ENCODE peak calls at places on chromosomes 3 and 15, in seven cellular contexts. U is right cardiac atrium; K is SK-N-SH; J is CD8-positive, alpha-beta memory T cell; H is hepatocyte; O is fibroblast of mammary gland; F is AG10803. P is an unnamed sample.

GRCh38 chr3:109081746-109082510 is 36.0 kb downstream of the MORC1 start:
- DNase-seq in U (no peak), O (peak), K (peak), F (peak), J (no peak), H (peak), P (peak)

GRCh38 chr3:58034738-58035511 is 26.7 kb downstream of the FLNB start:
- DNase-seq in H (no peak), U (no peak), O (no peak), J (peak), K (no peak), F (no peak), P (no peak)

GRCh38 chr15:27250223-27250622 is 279.2 kb downstream of the GABRG3 start:
- DNase-seq in H (no peak), J (no peak), O (no peak), K (no peak), F (no peak), U (no peak), P (no peak)

GRCh38 chr3:66195347-66195783 is 25.4 kb upstream of the SLC25A26 start:
- DNase-seq in J (peak), U (peak), O (peak), H (peak), F (peak), K (peak), P (peak)

GRCh38 chr3:55704521-55704920 is 217.4 kb upstream of the WNT5A start:
- DNase-seq in U (no peak), F (peak), K (no peak), O (no peak), H (no peak), J (no peak), P (no peak)

GRCh38 chr3:168219530-168219929 is 123.8 kb upstream of the GOLIM4 start:
- DNase-seq in J (no peak), H (no peak), K (no peak), F (no peak), O (no peak), U (no peak), P (no peak)

GRCh38 chr3:102037209-102037608 is 187.9 kb downstream of the NFKBIZ start:
- DNase-seq in J (no peak), K (no peak), F (peak), O (no peak), U (no peak), H (no peak), P (no peak)

GRCh38 chr3:188468672-188469071 is 314.7 kb downstream of the LPP start:
- DNase-seq in F (peak), J (no peak), U (peak), K (no peak), O (peak), H (no peak), P (no peak)

GRCh38 chr15:63582179-63582578 is 15.0 kb upstream of the FBXL22 start:
- DNase-seq in U (no peak), O (no peak), K (no peak), J (no peak), F (no peak), H (no peak), P (no peak)

GRCh38 chr3:100087203-100087602 is 27.1 kb downstream of the FILIP1L start:
- DNase-seq in F (peak), K (no peak), O (peak), H (no peak), U (no peak), J (no peak), P (no peak)

GRCh38 chr15:60096157-60096556 is 92.0 kb downstream of the FOXB1 start:
- DNase-seq in F (peak), O (peak), U (no peak), H (no peak), K (no peak), J (no peak), P (no peak)

GRCh38 chr3:128703561-128703960 is 22.4 kb upstream of the RAB7A start:
- DNase-seq in J (no peak), H (no peak), O (no peak), F (no peak), K (no peak), U (no peak), P (no peak)

GRCh38 chr15:55277116-55277564 is 12.5 kb downstream of the RAB27A start:
- DNase-seq in U (no peak), J (peak), F (no peak), H (no peak), K (no peak), O (peak), P (peak)

GRCh38 chr15:81312790-81313543 is 11.0 kb downstream of the STARD5 start:
- DNase-seq in K (no peak), O (peak), U (peak), H (peak), J (no peak), F (peak), P (peak)

GRCh38 chr15:55224892-55225291 is 28.2 kb upstream of the RSL24D1 start:
- DNase-seq in K (no peak), H (peak), U (no peak), J (no peak), F (no peak), O (no peak), P (no peak)

GRCh38 chr3:175149675-175150074 is 290.5 kb downstream of the NAALADL2 start:
- DNase-seq in O (no peak), K (no peak), U (no peak), J (no peak), F (no peak), H (peak), P (no peak)

GRCh38 chr15:82105458-82106205 is 59.8 kb upstream of the MEX3B start:
- DNase-seq in K (no peak), H (peak), U (no peak), J (no peak), O (peak), F (peak), P (no peak)

GRCh38 chr3:126394977-126395321 is 240 bp downstream of the CFAP100 start:
- DNase-seq in U (no peak), F (no peak), J (no peak), H (no peak), O (no peak), K (no peak), P (no peak)
- H3K4me3 ChIP-seq in U (peak), F (no peak), J (no peak), H (no peak), O (no peak), K (no peak), P (peak)

DNA sequence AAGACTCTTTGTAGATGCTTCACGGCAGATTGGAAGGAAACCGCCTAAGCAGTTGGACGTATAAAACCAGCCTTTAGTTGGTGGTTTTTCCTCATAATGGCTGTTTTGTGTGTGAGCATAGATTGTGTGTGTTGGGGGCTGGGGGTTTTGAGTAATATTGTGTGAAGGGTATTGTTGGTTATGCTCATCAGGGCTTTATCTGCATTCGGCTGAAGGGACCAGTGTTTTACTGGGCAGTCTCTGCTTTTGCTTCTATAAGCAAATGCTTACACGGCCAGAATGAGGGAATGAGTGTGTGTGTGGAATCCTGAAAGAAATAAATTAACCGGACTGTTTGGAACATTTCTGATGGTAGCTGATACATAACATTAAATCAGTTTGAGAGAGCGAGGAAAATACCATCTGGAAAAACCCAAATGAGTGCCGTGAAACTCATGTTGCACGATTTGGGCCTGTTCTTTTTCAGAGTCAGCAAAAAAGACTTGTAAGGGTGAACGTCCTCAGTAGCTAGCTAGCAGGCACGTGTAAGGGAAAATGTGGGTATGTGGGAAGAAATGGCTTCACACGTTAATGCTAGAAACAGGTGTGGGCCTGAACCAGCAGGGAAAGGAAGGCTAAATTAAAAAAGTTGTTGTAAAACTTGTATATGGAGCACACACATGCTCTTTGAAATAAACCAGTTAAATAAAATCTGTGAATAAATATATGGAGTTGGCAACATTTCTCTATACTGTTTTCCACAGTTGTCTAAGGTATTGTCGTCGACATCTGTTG is 2.0 kb downstream of the MITF start:
- DNase-seq in J (no peak), F (no peak), H (no peak), U (no peak), K (no peak), O (no peak), P (no peak)
- H3K4me3 ChIP-seq in J (no peak), F (no peak), H (no peak), U (peak), K (no peak), O (peak), P (peak)

DNA sequence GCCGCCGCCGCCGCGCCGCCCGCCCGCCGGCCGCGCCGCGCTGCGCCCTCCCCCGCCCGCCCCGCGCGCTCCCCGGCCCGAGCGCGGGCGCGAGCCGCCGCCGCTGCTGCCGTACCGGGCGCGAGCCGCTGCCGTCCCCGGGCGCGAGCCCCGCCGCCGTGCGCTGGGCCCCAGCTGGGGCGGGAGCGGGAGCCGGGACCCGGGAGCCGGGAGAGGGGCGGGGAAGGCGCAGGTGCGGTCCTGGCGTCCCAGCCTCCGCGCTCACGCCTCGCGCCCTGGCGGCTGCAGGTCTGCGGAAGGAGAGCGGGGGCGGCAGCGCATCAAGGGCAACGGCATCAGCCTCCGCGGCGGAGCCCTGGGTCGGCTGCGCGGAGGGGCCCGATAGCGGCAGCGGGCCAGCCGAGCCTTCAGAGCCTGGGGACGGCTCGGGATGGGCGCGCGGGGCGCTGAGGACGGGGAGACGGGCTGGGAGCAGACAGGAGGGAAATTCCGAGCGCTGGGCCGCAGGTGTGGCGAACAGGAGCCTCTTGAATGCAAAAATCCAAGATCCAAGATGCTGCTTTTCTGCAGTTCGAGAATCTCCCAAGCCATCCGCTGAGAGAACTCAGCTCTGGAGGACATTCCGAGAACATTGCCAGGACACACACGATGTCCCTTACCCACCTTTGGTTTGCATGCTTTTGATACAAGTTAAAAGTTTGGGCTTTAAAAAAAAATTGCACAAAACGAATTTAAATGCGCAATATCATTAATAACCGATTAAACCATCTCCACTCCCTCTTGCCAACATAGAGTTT is 251.1 kb downstream of the TJP1 start:
- DNase-seq in J (no peak), O (no peak), K (peak), H (peak), F (no peak), U (peak), P (no peak)
- H3K4me3 ChIP-seq in J (no peak), O (no peak), K (peak), H (peak), F (no peak), U (peak), P (peak)

GRCh38 chr3:157532529-157533297 is 29.5 kb upstream of the VEPH1 start:
- DNase-seq in J (no peak), H (peak), U (no peak), K (peak), O (peak), F (peak), P (peak)

GRCh38 chr3:157534725-157535161 is 31.5 kb upstream of the VEPH1 start:
- DNase-seq in F (no peak), U (no peak), K (no peak), O (no peak), J (no peak), H (no peak), P (no peak)

GRCh38 chr3:157531771-157532170 is 28.6 kb upstream of the VEPH1 start:
- DNase-seq in F (no peak), U (no peak), O (peak), J (no peak), H (no peak), K (no peak), P (no peak)

GRCh38 chr3:157531301-157531660 is 28.1 kb upstream of the VEPH1 start:
- DNase-seq in K (no peak), J (no peak), O (peak), U (no peak), H (no peak), F (no peak), P (no peak)

GRCh38 chr3:157533298-157533870 is 30.2 kb upstream of the VEPH1 start:
- DNase-seq in O (peak), F (peak), K (no peak), U (no peak), J (no peak), H (no peak), P (peak)
- H3K4me3 ChIP-seq in O (peak), F (peak), K (no peak), U (no peak), J (no peak), H (no peak), P (peak)

DNA sequence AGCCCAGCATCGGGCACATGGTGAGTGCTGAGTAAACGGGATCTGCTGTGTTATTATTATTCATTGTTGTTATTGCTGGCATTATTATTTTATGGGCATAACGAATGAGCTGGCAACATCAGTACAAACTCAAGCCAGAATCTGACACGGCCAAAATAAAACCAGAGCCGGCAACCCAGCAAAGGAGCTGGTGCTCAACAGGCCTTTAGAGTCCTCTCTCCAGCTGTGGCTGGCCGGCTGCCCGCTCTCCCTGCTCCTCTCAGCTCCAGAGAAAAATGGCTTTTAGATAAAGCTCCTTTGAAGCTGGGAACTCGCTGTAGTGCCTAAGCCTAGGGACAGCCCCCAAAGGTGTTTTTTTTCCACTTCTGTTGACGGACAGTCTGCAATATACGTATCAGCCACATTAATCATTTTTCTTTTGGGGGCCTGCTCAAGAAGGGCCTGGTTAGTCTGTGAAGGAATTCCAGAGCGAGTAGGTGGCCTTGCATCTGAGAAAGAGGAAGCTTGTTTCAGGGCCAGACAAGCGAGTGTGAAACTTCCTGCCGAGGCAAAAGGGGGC is 193.9 kb upstream of the UBE2E1 start:
- DNase-seq in J (no peak), H (peak), O (peak), K (no peak), F (peak), U (peak), P (peak)
- H3K4me3 ChIP-seq in J (no peak), H (no peak), O (no peak), K (no peak), F (no peak), U (peak), P (no peak)

P was measured in AG04450.